ENCODE peak calls at places on chromosomes 3 and 15, in seven cellular contexts. E is islet precursor cell; N is activated B cell treated with CpG ODN at 0.5 μM for 24 hours; S is ELF-1; I is AML-193; D is cardiac fibroblast; C is effector CD4-positive, alpha-beta T cell. K is an unnamed sample.

GRCh38 chr3:194206375-194206774 is 70.4 kb downstream of the HES1 start:
- DNase-seq in S (no peak), N (no peak), C (no peak), I (no peak), E (no peak), D (peak), K (no peak)

GRCh38 chr3:184523825-184524615 is 37.6 kb upstream of the EPHB3 start:
- DNase-seq in C (no peak), E (peak), S (peak), D (peak), N (no peak), I (peak), K (no peak)

GRCh38 chr15:74269362-74270035 is 33.4 kb downstream of the CCDC33 start:
- DNase-seq in N (no peak), D (no peak), I (no peak), E (no peak), C (no peak), S (no peak), K (no peak)

GRCh38 chr15:90400005-90400758 is 12.1 kb downstream of the IQGAP1 start:
- DNase-seq in N (no peak), E (no peak), D (peak), C (no peak), I (peak), S (no peak), K (no peak)

GRCh38 chr3:13414040-13414729 is 5.9 kb downstream of the NUP210 start:
- DNase-seq in S (no peak), D (no peak), N (peak), E (no peak), I (peak), C (peak), K (peak)

GRCh38 chr3:194534243-194534642 is 47.4 kb upstream of the ATP13A3 start:
- DNase-seq in S (no peak), E (no peak), I (no peak), N (no peak), D (no peak), C (no peak), K (no peak)

GRCh38 chr3:151467069-151467468 is 6.2 kb upstream of the IGSF10 start:
- DNase-seq in D (no peak), I (peak), E (no peak), S (no peak), N (no peak), C (no peak), K (no peak)

GRCh38 chr3:12934431-12934830 is 93.1 kb upstream of the RPL32 start:
- DNase-seq in N (no peak), I (no peak), E (no peak), C (no peak), S (no peak), D (peak), K (no peak)

GRCh38 chr15:59317211-59317610 is 55.5 kb downstream of the MYO1E start:
- DNase-seq in D (no peak), C (no peak), S (no peak), E (no peak), N (no peak), I (no peak), K (no peak)

GRCh38 chr3:70120360-70120966 is 120.9 kb downstream of the SAMMSON start:
- DNase-seq in N (peak), D (peak), C (peak), E (peak), I (peak), S (peak), K (peak)

GRCh38 chr3:141941093-141941492 is 64.7 kb downstream of the ATP1B3 start:
- DNase-seq in D (no peak), N (no peak), S (no peak), C (no peak), E (no peak), I (no peak), K (no peak)

GRCh38 chr15:42133892-42134502 is 22.4 kb downstream of the PLA2G4F start:
- DNase-seq in C (peak), D (peak), N (no peak), E (peak), I (peak), S (peak), K (no peak)

GRCh38 chr3:4993276-4994143 is 14.3 kb downstream of the BHLHE40 start:
- DNase-seq in I (no peak), D (no peak), N (no peak), S (no peak), E (no peak), C (no peak), K (no peak)

GRCh38 chr3:100726706-100727105 is 17.4 kb downstream of the TFG start:
- DNase-seq in D (no peak), C (no peak), S (no peak), I (no peak), N (no peak), E (no peak), K (no peak)

GRCh38 chr15:61828008-61828407 is 232.2 kb downstream of the VPS13C start:
- DNase-seq in I (no peak), E (no peak), N (no peak), D (no peak), S (peak), C (no peak), K (no peak)

GRCh38 chr15:42156266-42156922 is at the start of gene PLA2G4F:
- DNase-seq in D (no peak), C (no peak), I (no peak), N (no peak), E (peak), S (peak), K (no peak)

GRCh38 chr3:10563396-10563795 is 58.0 kb upstream of the ATP2B2 start:
- DNase-seq in D (no peak), E (no peak), I (no peak), S (no peak), N (no peak), C (no peak), K (no peak)